ENCODE peak calls at places on chromosomes 11 and 22, in eight cellular contexts. One of them, this sample, is unnamed.

GRCh38 chr11:121630041-121630440 is 177.3 kb upstream of the SORL1-AS1 start:
- DNase-seq in activated naive CD8-positive, alpha-beta T cell treated with anti-CD3 and anti-CD28 coated beads for 36 hours: no peak
- DNase-seq in K562: no peak
- DNase-seq in stimulated activated CD4-positive, alpha-beta T cell treated with anti-CD3 and anti-CD28 coated beads, Interleukin-2, amount 100 ng/mL, for 24 hours: no peak
- DNase-seq in GM04504: peak; percentile 66
- DNase-seq in IMR-90: peak; percentile 93
- DNase-seq in mesendoderm: no peak
- DNase-seq in A172: peak; percentile 58
- DNase-seq in this sample: no peak

GRCh38 chr11:125621995-125622394 is 3.0 kb upstream of the CHEK1 start:
- DNase-seq in activated naive CD8-positive, alpha-beta T cell treated with anti-CD3 and anti-CD28 coated beads for 36 hours: no peak
- DNase-seq in K562: no peak
- DNase-seq in stimulated activated CD4-positive, alpha-beta T cell treated with anti-CD3 and anti-CD28 coated beads, Interleukin-2, amount 100 ng/mL, for 24 hours: no peak
- DNase-seq in GM04504: no peak
- DNase-seq in IMR-90: peak; percentile 77
- DNase-seq in mesendoderm: no peak
- DNase-seq in A172: peak; percentile 46
- DNase-seq in this sample: no peak

GRCh38 chr22:33073989-33074391 is 15.8 kb upstream of the SYN3 start:
- DNase-seq in activated naive CD8-positive, alpha-beta T cell treated with anti-CD3 and anti-CD28 coated beads for 36 hours: no peak
- DNase-seq in K562: no peak
- DNase-seq in stimulated activated CD4-positive, alpha-beta T cell treated with anti-CD3 and anti-CD28 coated beads, Interleukin-2, amount 100 ng/mL, for 24 hours: no peak
- DNase-seq in GM04504: no peak
- DNase-seq in IMR-90: no peak
- DNase-seq in mesendoderm: no peak
- DNase-seq in A172: peak; percentile 75
- DNase-seq in this sample: no peak

GRCh38 chr22:19431641-19432091 is at the start of gene HIRA:
- DNase-seq in activated naive CD8-positive, alpha-beta T cell treated with anti-CD3 and anti-CD28 coated beads for 36 hours: peak; percentile 89
- DNase-seq in K562: peak; percentile 98
- DNase-seq in stimulated activated CD4-positive, alpha-beta T cell treated with anti-CD3 and anti-CD28 coated beads, Interleukin-2, amount 100 ng/mL, for 24 hours: peak; percentile 89
- DNase-seq in GM04504: peak; percentile 39
- DNase-seq in IMR-90: peak; percentile 66
- DNase-seq in mesendoderm: peak; percentile 86
- DNase-seq in A172: peak; percentile 41
- DNase-seq in this sample: peak; percentile 94

GRCh38 chr22:32311551-32312071 is 46.1 kb upstream of the RFPL3 start:
- DNase-seq in activated naive CD8-positive, alpha-beta T cell treated with anti-CD3 and anti-CD28 coated beads for 36 hours: no peak
- DNase-seq in K562: no peak
- DNase-seq in stimulated activated CD4-positive, alpha-beta T cell treated with anti-CD3 and anti-CD28 coated beads, Interleukin-2, amount 100 ng/mL, for 24 hours: no peak
- DNase-seq in GM04504: no peak
- DNase-seq in IMR-90: no peak
- DNase-seq in mesendoderm: no peak
- DNase-seq in A172: peak; percentile 57
- DNase-seq in this sample: no peak

GRCh38 chr11:47980907-47981621 is 705 bp downstream of the PTPRJ start:
- DNase-seq in activated naive CD8-positive, alpha-beta T cell treated with anti-CD3 and anti-CD28 coated beads for 36 hours: peak; percentile 44
- DNase-seq in K562: no peak
- DNase-seq in stimulated activated CD4-positive, alpha-beta T cell treated with anti-CD3 and anti-CD28 coated beads, Interleukin-2, amount 100 ng/mL, for 24 hours: peak; percentile 40
- DNase-seq in GM04504: no peak
- DNase-seq in IMR-90: peak; percentile 40
- DNase-seq in mesendoderm: peak; percentile 74
- DNase-seq in A172: no peak
- DNase-seq in this sample: peak; percentile 88

GRCh38 chr11:11577246-11577855 is 44.5 kb downstream of the GALNT18 start:
- DNase-seq in activated naive CD8-positive, alpha-beta T cell treated with anti-CD3 and anti-CD28 coated beads for 36 hours: no peak
- DNase-seq in K562: no peak
- DNase-seq in stimulated activated CD4-positive, alpha-beta T cell treated with anti-CD3 and anti-CD28 coated beads, Interleukin-2, amount 100 ng/mL, for 24 hours: no peak
- DNase-seq in GM04504: no peak
- DNase-seq in IMR-90: peak; percentile 50
- DNase-seq in mesendoderm: no peak
- DNase-seq in A172: peak; percentile 80
- DNase-seq in this sample: peak; percentile 6

GRCh38 chr11:25769287-25769686 is 562.6 kb upstream of the ANO3 start:
- DNase-seq in activated naive CD8-positive, alpha-beta T cell treated with anti-CD3 and anti-CD28 coated beads for 36 hours: no peak
- DNase-seq in K562: no peak
- DNase-seq in stimulated activated CD4-positive, alpha-beta T cell treated with anti-CD3 and anti-CD28 coated beads, Interleukin-2, amount 100 ng/mL, for 24 hours: no peak
- DNase-seq in GM04504: no peak
- DNase-seq in IMR-90: no peak
- DNase-seq in mesendoderm: no peak
- DNase-seq in A172: no peak
- DNase-seq in this sample: no peak

GRCh38 chr22:38811241-38811640 is 17.3 kb upstream of the DNAL4 start:
- DNase-seq in activated naive CD8-positive, alpha-beta T cell treated with anti-CD3 and anti-CD28 coated beads for 36 hours: no peak
- DNase-seq in K562: no peak
- DNase-seq in stimulated activated CD4-positive, alpha-beta T cell treated with anti-CD3 and anti-CD28 coated beads, Interleukin-2, amount 100 ng/mL, for 24 hours: no peak
- DNase-seq in GM04504: no peak
- DNase-seq in IMR-90: no peak
- DNase-seq in mesendoderm: no peak
- DNase-seq in A172: no peak
- DNase-seq in this sample: no peak

GRCh38 chr11:13341028-13341427 is 63.4 kb downstream of the BMAL1 start:
- DNase-seq in activated naive CD8-positive, alpha-beta T cell treated with anti-CD3 and anti-CD28 coated beads for 36 hours: no peak
- DNase-seq in K562: no peak
- DNase-seq in stimulated activated CD4-positive, alpha-beta T cell treated with anti-CD3 and anti-CD28 coated beads, Interleukin-2, amount 100 ng/mL, for 24 hours: no peak
- DNase-seq in GM04504: no peak
- DNase-seq in IMR-90: no peak
- DNase-seq in mesendoderm: no peak
- DNase-seq in A172: no peak
- DNase-seq in this sample: no peak

GRCh38 chr11:848380-848931 is 5.8 kb downstream of the TSPAN4 start:
- DNase-seq in activated naive CD8-positive, alpha-beta T cell treated with anti-CD3 and anti-CD28 coated beads for 36 hours: peak; percentile 72
- DNase-seq in K562: peak; percentile 50
- DNase-seq in stimulated activated CD4-positive, alpha-beta T cell treated with anti-CD3 and anti-CD28 coated beads, Interleukin-2, amount 100 ng/mL, for 24 hours: peak; percentile 75
- DNase-seq in GM04504: no peak
- DNase-seq in IMR-90: no peak
- DNase-seq in mesendoderm: no peak
- DNase-seq in A172: no peak
- DNase-seq in this sample: peak; percentile 94

GRCh38 chr11:46370253-46370652 is 11.2 kb upstream of the MDK start:
- DNase-seq in activated naive CD8-positive, alpha-beta T cell treated with anti-CD3 and anti-CD28 coated beads for 36 hours: no peak
- DNase-seq in K562: no peak
- DNase-seq in stimulated activated CD4-positive, alpha-beta T cell treated with anti-CD3 and anti-CD28 coated beads, Interleukin-2, amount 100 ng/mL, for 24 hours: no peak
- DNase-seq in GM04504: no peak
- DNase-seq in IMR-90: no peak
- DNase-seq in mesendoderm: no peak
- DNase-seq in A172: no peak
- DNase-seq in this sample: no peak

GRCh38 chr11:67267188-67268035 is 1.1 kb downstream of the GRK2 start:
- DNase-seq in activated naive CD8-positive, alpha-beta T cell treated with anti-CD3 and anti-CD28 coated beads for 36 hours: no peak
- DNase-seq in K562: no peak
- DNase-seq in stimulated activated CD4-positive, alpha-beta T cell treated with anti-CD3 and anti-CD28 coated beads, Interleukin-2, amount 100 ng/mL, for 24 hours: no peak
- DNase-seq in GM04504: no peak
- DNase-seq in IMR-90: no peak
- DNase-seq in mesendoderm: no peak
- DNase-seq in A172: no peak
- DNase-seq in this sample: peak; percentile 32

GRCh38 chr11:35588627-35589026 is 29.6 kb upstream of the FJX1 start:
- DNase-seq in activated naive CD8-positive, alpha-beta T cell treated with anti-CD3 and anti-CD28 coated beads for 36 hours: no peak
- DNase-seq in K562: no peak
- DNase-seq in stimulated activated CD4-positive, alpha-beta T cell treated with anti-CD3 and anti-CD28 coated beads, Interleukin-2, amount 100 ng/mL, for 24 hours: no peak
- DNase-seq in GM04504: no peak
- DNase-seq in IMR-90: peak; percentile 84
- DNase-seq in mesendoderm: no peak
- DNase-seq in A172: peak; percentile 49
- DNase-seq in this sample: no peak

GRCh38 chr22:32854351-32854804 is 52.9 kb downstream of the TIMP3 start:
- DNase-seq in activated naive CD8-positive, alpha-beta T cell treated with anti-CD3 and anti-CD28 coated beads for 36 hours: no peak
- DNase-seq in K562: no peak
- DNase-seq in stimulated activated CD4-positive, alpha-beta T cell treated with anti-CD3 and anti-CD28 coated beads, Interleukin-2, amount 100 ng/mL, for 24 hours: no peak
- DNase-seq in GM04504: no peak
- DNase-seq in IMR-90: no peak
- DNase-seq in mesendoderm: no peak
- DNase-seq in A172: no peak
- DNase-seq in this sample: no peak

GRCh38 chr11:1405186-1406020 is 15.7 kb downstream of the BRSK2 start:
- DNase-seq in activated naive CD8-positive, alpha-beta T cell treated with anti-CD3 and anti-CD28 coated beads for 36 hours: no peak
- DNase-seq in K562: no peak
- DNase-seq in stimulated activated CD4-positive, alpha-beta T cell treated with anti-CD3 and anti-CD28 coated beads, Interleukin-2, amount 100 ng/mL, for 24 hours: no peak
- DNase-seq in GM04504: no peak
- DNase-seq in IMR-90: no peak
- DNase-seq in mesendoderm: no peak
- DNase-seq in A172: no peak
- DNase-seq in this sample: no peak

GRCh38 chr22:38203855-38204497 is 2.2 kb downstream of the MAFF start:
- DNase-seq in activated naive CD8-positive, alpha-beta T cell treated with anti-CD3 and anti-CD28 coated beads for 36 hours: no peak
- DNase-seq in K562: no peak
- DNase-seq in stimulated activated CD4-positive, alpha-beta T cell treated with anti-CD3 and anti-CD28 coated beads, Interleukin-2, amount 100 ng/mL, for 24 hours: no peak
- DNase-seq in GM04504: no peak
- DNase-seq in IMR-90: peak; percentile 83
- DNase-seq in mesendoderm: no peak
- DNase-seq in A172: no peak
- DNase-seq in this sample: no peak

GRCh38 chr11:46391186-46391577 is 394 bp downstream of the CHRM4 start:
- DNase-seq in activated naive CD8-positive, alpha-beta T cell treated with anti-CD3 and anti-CD28 coated beads for 36 hours: no peak
- DNase-seq in K562: no peak
- DNase-seq in stimulated activated CD4-positive, alpha-beta T cell treated with anti-CD3 and anti-CD28 coated beads, Interleukin-2, amount 100 ng/mL, for 24 hours: no peak
- DNase-seq in GM04504: no peak
- DNase-seq in IMR-90: no peak
- DNase-seq in mesendoderm: no peak
- DNase-seq in A172: no peak
- DNase-seq in this sample: no peak

GRCh38 chr22:44550666-44551491 is 52.8 kb upstream of the RTL6 start:
- DNase-seq in activated naive CD8-positive, alpha-beta T cell treated with anti-CD3 and anti-CD28 coated beads for 36 hours: peak; percentile 37
- DNase-seq in K562: no peak
- DNase-seq in stimulated activated CD4-positive, alpha-beta T cell treated with anti-CD3 and anti-CD28 coated beads, Interleukin-2, amount 100 ng/mL, for 24 hours: peak; percentile 23
- DNase-seq in GM04504: peak; percentile 95
- DNase-seq in IMR-90: peak; percentile 98
- DNase-seq in mesendoderm: no peak
- DNase-seq in A172: peak; percentile 64
- DNase-seq in this sample: no peak

GRCh38 chr11:104584823-104585222 is 313.4 kb downstream of the CASP12 start:
- DNase-seq in activated naive CD8-positive, alpha-beta T cell treated with anti-CD3 and anti-CD28 coated beads for 36 hours: no peak
- DNase-seq in K562: no peak
- DNase-seq in stimulated activated CD4-positive, alpha-beta T cell treated with anti-CD3 and anti-CD28 coated beads, Interleukin-2, amount 100 ng/mL, for 24 hours: no peak
- DNase-seq in GM04504: no peak
- DNase-seq in IMR-90: no peak
- DNase-seq in mesendoderm: no peak
- DNase-seq in A172: no peak
- DNase-seq in this sample: no peak

GRCh38 chr11:15692739-15693138 is 578.0 kb downstream of the INSC start:
- DNase-seq in activated naive CD8-positive, alpha-beta T cell treated with anti-CD3 and anti-CD28 coated beads for 36 hours: no peak
- DNase-seq in K562: peak; percentile 8
- DNase-seq in stimulated activated CD4-positive, alpha-beta T cell treated with anti-CD3 and anti-CD28 coated beads, Interleukin-2, amount 100 ng/mL, for 24 hours: no peak
- DNase-seq in GM04504: no peak
- DNase-seq in IMR-90: peak; percentile 65
- DNase-seq in mesendoderm: peak; percentile 21
- DNase-seq in A172: no peak
- DNase-seq in this sample: no peak

GRCh38 chr11:66956689-66957290 is 1.4 kb downstream of the PC start:
- DNase-seq in activated naive CD8-positive, alpha-beta T cell treated with anti-CD3 and anti-CD28 coated beads for 36 hours: no peak
- DNase-seq in K562: peak; percentile 23
- DNase-seq in stimulated activated CD4-positive, alpha-beta T cell treated with anti-CD3 and anti-CD28 coated beads, Interleukin-2, amount 100 ng/mL, for 24 hours: peak; percentile 20
- DNase-seq in GM04504: no peak
- DNase-seq in IMR-90: peak; percentile 97
- DNase-seq in mesendoderm: peak; percentile 90
- DNase-seq in A172: no peak
- DNase-seq in this sample: peak; percentile 63

GRCh38 chr22:26064048-26064447 is 105.2 kb upstream of the SEZ6L start:
- DNase-seq in activated naive CD8-positive, alpha-beta T cell treated with anti-CD3 and anti-CD28 coated beads for 36 hours: no peak
- DNase-seq in K562: no peak
- DNase-seq in stimulated activated CD4-positive, alpha-beta T cell treated with anti-CD3 and anti-CD28 coated beads, Interleukin-2, amount 100 ng/mL, for 24 hours: no peak
- DNase-seq in GM04504: no peak
- DNase-seq in IMR-90: no peak
- DNase-seq in mesendoderm: no peak
- DNase-seq in A172: no peak
- DNase-seq in this sample: no peak

This sample was measured in H7.